ENCODE peak calls at places on chromosomes 4 and X, in four cellular contexts. P, F, H and V are unnamed samples.

GRCh38 chr4:23889814-23890269 is at the start of gene PPARGC1A:
- DNase-seq in P (peak; percentile 45), H (no peak), F (peak; percentile 63), V (no peak)

GRCh38 chr4:188960411-188961093 is 821.3 kb downstream of the TRIML1 start:
- DNase-seq in H (no peak), F (no peak), P (no peak), V (no peak)

GRCh38 chrX:68684919-68685304 is 37.4 kb downstream of the STARD8 start:
- DNase-seq in H (no peak), F (no peak), P (no peak), V (no peak)

GRCh38 chr4:2436301-2436700 is 17.5 kb downstream of the CFAP99 start:
- DNase-seq in P (peak; percentile 76), H (no peak), F (peak; percentile 12), V (no peak)

GRCh38 chrX:9875801-9876200 is 89.6 kb downstream of the SHROOM2 start:
- DNase-seq in H (no peak), P (no peak), F (no peak), V (no peak)

GRCh38 chrX:106897259-106897658 is 5.9 kb downstream of the RIPPLY1 start:
- DNase-seq in H (no peak), F (no peak), P (peak; percentile 68), V (no peak)

GRCh38 chr4:85318415-85318814 is 156.5 kb upstream of the ARHGAP24 start:
- DNase-seq in P (no peak), H (no peak), F (no peak), V (no peak)

GRCh38 chrX:133171962-133172708 is 46.0 kb downstream of the TFDP3 start:
- DNase-seq in P (peak; percentile 16), H (no peak), F (no peak), V (no peak)

GRCh38 chr4:125168531-125168930 is 146.2 kb upstream of the FAT4 start:
- DNase-seq in F (no peak), P (peak; percentile 11), H (no peak), V (no peak)

GRCh38 chr4:54937501-54937900 is 187.9 kb downstream of the KDR start:
- DNase-seq in F (no peak), P (no peak), H (no peak), V (no peak)

GRCh38 chr4:86358176-86358701 is 1.6 kb downstream of the MAPK10 start:
- DNase-seq in F (no peak), H (no peak), P (no peak), V (no peak)

GRCh38 chr4:12852338-12853307 is 631.5 kb downstream of the RAB28 start:
- DNase-seq in P (peak; percentile 81), F (no peak), H (no peak), V (no peak)

GRCh38 chrX:101051549-101052302 is at the start of gene TRMT2B:
- DNase-seq in H (peak; percentile 61), P (peak; percentile 82), F (peak; percentile 90), V (peak; percentile 52)

GRCh38 chrX:101051153-101051548 is 760 bp downstream of the TRMT2B start:
- DNase-seq in H (no peak), P (no peak), F (no peak), V (no peak)
- H3K27ac ChIP-seq in H (peak overlapping the region; percentile 93), P (peak overlapping the region; percentile 67), F (peak overlapping the region; percentile 75), V (peak overlapping the region; percentile 56)

DNA sequence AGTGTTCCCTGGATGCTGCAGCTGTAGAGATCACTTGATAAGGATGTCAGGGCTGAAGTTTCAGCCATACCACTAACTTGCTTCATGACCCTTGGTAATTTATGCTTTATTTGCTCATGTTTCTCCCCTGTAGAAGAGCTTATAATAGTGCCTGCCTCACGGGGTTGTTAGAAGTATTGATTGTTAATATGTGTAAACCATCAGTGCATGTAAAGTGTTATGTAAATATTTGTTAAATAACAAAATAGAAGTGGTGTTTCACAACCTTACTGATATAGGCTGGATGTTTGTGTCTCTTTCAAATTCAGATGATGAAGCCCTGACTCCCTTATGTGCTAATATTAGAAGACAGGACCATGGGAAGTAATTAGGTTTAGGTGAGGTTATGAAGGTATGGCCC is 1.5 kb upstream of the CXCL2 start:
- DNase-seq in H (no peak), P (no peak), F (no peak), V (no peak)
- H3K4me3 ChIP-seq in H (no peak overlapping the region), P (no peak overlapping the region), F (no peak overlapping the region), V (no peak overlapping the region)

DNA sequence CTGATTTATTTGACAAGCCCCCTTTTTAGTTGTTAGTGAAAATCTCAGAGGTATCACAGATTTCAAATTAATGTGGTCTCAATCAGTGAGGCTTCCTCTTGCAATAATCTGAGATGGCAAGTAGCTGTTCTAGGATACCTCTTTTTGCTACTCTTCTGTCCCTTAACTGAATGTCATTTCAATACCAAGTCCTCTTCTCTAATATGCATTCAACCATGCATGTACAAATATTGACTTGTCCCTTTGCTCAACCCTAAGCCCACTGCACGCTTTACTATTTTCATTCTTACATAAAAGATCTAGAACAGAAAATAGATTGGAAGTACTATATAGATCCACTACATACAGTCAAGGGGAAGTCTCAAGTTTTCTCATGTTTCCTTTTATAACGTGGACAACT is 164.2 kb downstream of the CBR4 start:
- DNase-seq in H (no peak), P (no peak), F (no peak), V (no peak)
- H3K27ac ChIP-seq in H (no peak overlapping the region), P (no peak overlapping the region), F (no peak overlapping the region), V (peak overlapping the region; percentile 79)

GRCh38 chrX:40148189-40148438 is 50.4 kb upstream of the BCOR start:
- DNase-seq in P (no peak), H (no peak), F (no peak), V (no peak)

GRCh38 chrX:40145670-40146470 is 48.1 kb upstream of the BCOR start:
- DNase-seq in P (peak; percentile 50), H (no peak), F (no peak), V (no peak)

GRCh38 chrX:40145001-40145631 is 47.4 kb upstream of the BCOR start:
- DNase-seq in H (no peak), F (peak; percentile 66), P (peak; percentile 55), V (no peak)

GRCh38 chrX:40147399-40148188 is 49.8 kb upstream of the BCOR start:
- DNase-seq in P (no peak), F (no peak), H (no peak), V (no peak)

DNA sequence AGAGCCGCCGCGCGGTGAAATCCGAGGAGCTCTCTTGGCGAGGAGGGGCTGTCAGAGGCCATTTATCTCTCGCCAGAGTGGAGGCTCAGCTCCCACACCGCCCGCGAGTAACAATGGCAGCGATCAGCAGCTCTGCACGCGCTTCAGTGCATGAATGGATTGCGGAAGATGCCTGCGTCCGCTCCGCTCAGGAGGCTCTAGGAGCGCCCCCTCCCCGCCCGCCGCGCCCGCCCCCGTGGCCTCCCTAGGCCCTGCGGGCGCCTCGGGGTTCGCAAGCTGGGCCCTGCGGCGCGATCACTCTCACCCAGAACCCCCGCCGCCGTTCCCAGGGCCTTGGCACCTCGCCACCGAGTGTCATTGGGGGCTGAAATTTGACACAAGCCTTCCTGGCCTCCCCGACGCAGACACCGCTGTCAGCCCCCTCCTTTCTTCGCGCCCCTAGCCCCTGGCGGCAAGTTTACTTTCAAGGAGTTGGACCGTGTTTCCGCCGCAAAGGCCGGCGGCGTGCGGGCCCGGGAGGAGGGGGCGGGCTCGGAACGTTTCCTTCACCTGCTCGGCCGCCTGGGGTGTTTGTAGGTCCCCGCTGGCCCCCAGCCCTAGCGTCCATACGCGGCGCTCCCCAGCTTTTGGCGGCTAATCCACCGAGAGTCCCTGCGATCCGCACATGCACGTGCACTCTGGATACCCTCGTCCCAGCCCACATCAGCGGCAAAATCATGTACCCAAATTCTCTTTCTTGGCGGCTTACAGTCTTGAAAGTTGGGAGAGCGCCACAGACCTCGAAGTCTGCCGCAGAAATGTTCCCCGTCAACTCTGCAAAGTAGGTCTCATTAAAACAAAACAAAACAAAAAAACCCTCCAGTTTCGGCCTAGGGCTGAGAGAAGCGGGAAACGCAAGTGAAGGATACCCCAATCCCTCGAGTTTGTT is 49.0 kb upstream of the BCOR start:
- DNase-seq in F (peak; percentile 62), H (no peak), P (peak; percentile 67), V (no peak)
- H3K4me3 ChIP-seq in F (peak overlapping the region; percentile 60), H (peak overlapping the region; percentile 40), P (peak overlapping the region; percentile 77), V (peak overlapping the region; percentile 40)

GRCh38 chrX:1202251-1202650 is 10.2 kb downstream of the CRLF2 start:
- DNase-seq in P (no peak), F (no peak), H (no peak), V (peak; percentile 57)

GRCh38 chrX:1210844-1211243 is 1.6 kb downstream of the CRLF2 start:
- DNase-seq in H (no peak), F (no peak), P (no peak), V (no peak)

GRCh38 chrX:1212532-1212931 is at the start of gene CRLF2:
- DNase-seq in P (peak; percentile 9), H (peak; percentile 44), F (no peak), V (peak; percentile 19)

GRCh38 chrX:1205681-1206611 is 6.5 kb downstream of the CRLF2 start:
- DNase-seq in F (no peak), P (peak; percentile 60), H (peak; percentile 40), V (peak; percentile 6)

DNA sequence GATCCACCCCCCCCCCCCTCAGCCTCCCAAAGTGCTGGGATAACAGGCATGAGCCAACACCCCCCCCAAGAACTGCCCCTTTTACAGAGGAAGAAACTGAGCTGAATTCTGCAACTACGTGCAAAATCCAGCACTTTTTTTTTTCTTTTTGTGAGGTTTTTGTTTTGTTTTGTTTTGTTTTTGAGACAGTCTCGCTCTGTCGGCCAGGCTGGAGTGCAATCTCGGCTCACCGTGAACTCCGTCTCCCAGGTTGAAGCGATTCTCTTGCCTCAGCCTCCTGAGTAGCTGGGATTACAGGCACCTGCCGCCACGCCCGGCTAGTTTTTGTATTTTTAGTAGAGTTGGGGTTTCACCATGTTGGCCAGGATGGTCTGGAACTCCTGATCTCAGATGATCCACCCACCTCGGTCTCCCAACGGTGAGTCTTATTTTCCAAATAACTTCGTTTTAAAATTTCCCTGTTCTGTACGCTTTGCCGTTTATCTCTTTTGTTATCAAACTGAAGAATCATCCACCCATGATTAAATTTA is 4.9 kb downstream of the CRLF2 start:
- DNase-seq in F (no peak), H (no peak), P (no peak), V (no peak)
- H3K27ac ChIP-seq in F (no peak overlapping the region), H (no peak overlapping the region), P (no peak overlapping the region), V (no peak overlapping the region)